ENCODE peak calls at places on chromosomes 13 and 19, in six cellular contexts. B is right atrium auricular region, N is GM23338, A is lung, Z is ascending aorta, U is heart right ventricle. F is an unnamed sample. For H3K27me3, the result is how much of the 10 kb centered on the place peaks cover.

GRCh38 chr13:46097015-46097414 is 7.8 kb downstream of the CPB2 start:
- DNase-seq in B (no peak), N (no peak), Z (no peak), A (no peak), U (no peak), F (no peak)

GRCh38 chr19:2532252-2533071 is 56.5 kb downstream of the GADD45B start:
- DNase-seq in B (no peak), N (no peak), U (no peak), Z (no peak), A (no peak), F (peak)

GRCh38 chr19:58325623-58326022 is 1.2 kb upstream of the ZSCAN22 start:
- DNase-seq in Z (no peak), B (no peak), N (no peak), A (no peak), U (no peak), F (no peak)

GRCh38 chr13:22960827-22961226 is 220.0 kb upstream of the SGCG start:
- DNase-seq in B (no peak), U (no peak), A (no peak), N (no peak), Z (no peak), F (no peak)

GRCh38 chr19:47781590-47782318 is 3.3 kb downstream of the SELENOW start:
- DNase-seq in Z (peak), U (no peak), N (no peak), A (peak), B (peak), F (no peak)

GRCh38 chr19:58554494-58555368 is at the start of gene CHMP2A:
- DNase-seq in Z (peak), U (peak), N (peak), B (peak), A (peak), F (peak)

GRCh38 chr19:23788415-23788814 is 29.7 kb upstream of the ZNF681 start:
- DNase-seq in B (no peak), N (no peak), A (peak), Z (no peak), U (no peak), F (no peak)

GRCh38 chr19:56813531-56813930 is 27.0 kb downstream of the PEG3 start:
- DNase-seq in N (no peak), U (no peak), A (no peak), Z (no peak), B (no peak), F (no peak)

GRCh38 chr19:53389591-53390377 is 5.2 kb upstream of the ZNF765 start:
- DNase-seq in A (no peak), U (no peak), N (peak), Z (no peak), B (no peak), F (no peak)

GRCh38 chr13:28602580-28602979 is 56.4 kb upstream of the POMP start:
- DNase-seq in U (no peak), B (no peak), A (no peak), Z (no peak), N (no peak), F (no peak)

GRCh38 chr13:37595162-37595561 is 3.4 kb downstream of the POSTN start:
- DNase-seq in A (no peak), Z (no peak), B (no peak), U (no peak), N (peak), F (no peak)

GRCh38 chr13:97233499-97233898 is 11.4 kb downstream of the MBNL2 start:
- DNase-seq in Z (no peak), A (no peak), U (no peak), N (no peak), B (no peak), F (no peak)

GRCh38 chr13:74134777-74135305 is 637 bp upstream of the KLF12 start:
- DNase-seq in U (peak), B (no peak), A (peak), N (no peak), Z (peak), F (no peak)

GRCh38 chr19:49932041-49932451 is 2.7 kb upstream of the NUP62 start:
- DNase-seq in N (no peak), U (no peak), A (no peak), B (no peak), Z (no peak), F (no peak)

GRCh38 chr19:49930483-49931011 is 1.2 kb upstream of the NUP62 start:
- DNase-seq in U (peak), A (no peak), Z (no peak), B (no peak), N (peak), F (peak)

GRCh38 chr19:49929611-49930482 is 543 bp upstream of the NUP62 start:
- DNase-seq in B (peak), Z (peak), U (peak), N (peak), A (peak), F (peak)

GRCh38 chr19:49932731-49933131 is 3.4 kb upstream of the NUP62 start:
- DNase-seq in U (no peak), B (no peak), N (no peak), A (no peak), Z (no peak), F (no peak)

GRCh38 chr19:49931293-49932040 is 2.2 kb upstream of the NUP62 start:
- DNase-seq in A (no peak), B (no peak), N (no peak), Z (no peak), U (no peak), F (no peak)
- TF ChIP-seq CTCF in A (no peak), B (no peak), N (no peak), Z (no peak), U (no peak), F (no peak)

GRCh38 chr13:47859129-47859528 is 141.9 kb downstream of the SUCLA2 start:
- DNase-seq in U (no peak), B (no peak), N (peak), Z (no peak), A (no peak), F (no peak)
- H3K4me3 ChIP-seq in U (no peak), B (no peak), N (no peak), Z (no peak), A (no peak), F (no peak)

DNA sequence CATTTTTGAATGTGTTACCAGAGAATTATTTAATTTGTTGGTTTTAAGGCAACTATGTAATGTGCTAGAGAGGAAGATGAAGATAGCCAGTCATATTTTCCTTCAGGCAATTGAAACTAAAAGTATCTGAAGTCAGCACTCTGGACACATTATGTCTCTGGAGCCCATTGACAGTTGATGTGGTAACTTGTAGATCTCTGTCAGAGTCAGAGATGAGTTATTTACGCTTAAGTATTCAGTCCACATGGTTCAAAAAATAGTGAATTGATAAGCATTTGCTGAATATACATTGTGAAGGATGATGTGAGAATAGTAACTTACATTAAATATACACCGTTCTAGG is 2.1 kb downstream of the ZMYM2 start:
- DNase-seq in N (no peak), Z (no peak), B (no peak), A (no peak), U (no peak), F (no peak)
- H3K27me3 ChIP-seq in N (under half), Z (under half), B (under half), A (under half), U (under half), F (under half)

GRCh38 chr19:4495471-4495870 is 22.8 kb downstream of the PLIN4 start:
- DNase-seq in B (no peak), A (no peak), U (no peak), N (peak), Z (no peak), F (no peak)
- TF ChIP-seq CTCF in B (no peak), A (no peak), U (no peak), N (peak), Z (no peak), F (no peak)

GRCh38 chr19:45455707-45456499 is 11.9 kb upstream of the FOSB start:
- DNase-seq in U (peak), B (peak), N (peak), Z (peak), A (peak), F (peak)
- H3K4me3 ChIP-seq in U (no peak), B (no peak), N (peak), Z (peak), A (no peak), F (no peak)

GRCh38 chr13:112072531-112073244 is 5.7 kb downstream of the SOX1 start:
- DNase-seq in Z (no peak), N (peak), B (no peak), A (no peak), U (peak), F (no peak)
- H3K27me3 ChIP-seq in Z (under half), N (half or more), B (under half), A (under half), U (half or more), F (half or more)

DNA sequence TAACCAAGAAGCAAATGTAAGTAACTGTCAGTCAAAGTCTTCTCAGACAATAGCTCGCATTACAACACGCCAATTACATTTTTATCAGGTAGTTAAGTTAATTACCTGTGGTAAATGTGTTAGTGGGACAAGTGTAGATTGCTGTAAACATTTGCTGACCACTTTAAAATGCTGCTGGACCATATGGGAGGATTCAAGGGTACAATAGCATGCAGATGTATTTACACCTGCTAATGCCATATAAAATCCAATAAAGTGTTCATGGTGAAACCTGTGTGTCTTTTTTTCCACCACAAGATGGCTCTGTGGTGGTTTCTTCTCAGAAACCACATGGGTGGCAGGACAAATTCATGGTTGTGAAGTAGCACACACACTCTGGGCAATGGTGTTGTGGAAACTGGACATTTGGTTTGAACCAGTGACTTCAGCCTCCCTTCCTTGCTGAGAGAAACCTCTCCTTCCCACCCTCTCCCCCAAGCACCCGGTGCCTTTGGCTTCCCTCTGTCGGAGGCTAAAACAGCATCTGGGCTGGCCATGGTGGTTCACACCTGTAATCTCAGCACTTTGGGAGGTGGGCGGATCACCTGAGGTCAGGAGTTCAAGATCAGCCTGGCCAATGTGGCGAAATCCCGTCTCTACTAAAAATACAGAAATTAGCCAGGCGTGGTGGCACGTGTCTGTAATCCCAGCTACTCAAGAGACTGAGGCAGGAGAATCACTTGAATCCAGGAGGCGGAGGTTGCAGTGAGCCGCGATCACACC is 18.1 kb upstream of the GTF3A start:
- DNase-seq in B (no peak), A (no peak), Z (peak), N (peak), U (no peak), F (peak)
- TF ChIP-seq CTCF in B (peak), A (peak), Z (peak), N (peak), U (peak), F (peak)

F was measured in cardiac muscle cell.